ENCODE peak calls at places on chromosome 6, in seven cellular contexts. R is right cardiac atrium; G is OCI-LY7; A is naive thymus-derived CD4-positive, alpha-beta T cell; P is astrocyte; T is CD4-positive, alpha-beta memory T cell; I is HepG2. C is an unnamed sample. For H3K4me1, the result is how much of the 10 kb centered on the place peaks cover.

GRCh38 chr6:45900808-45901752 is 114.6 kb downstream of the CLIC5 start:
- DNase-seq in R (no peak), G (no peak), A (no peak), P (peak), T (no peak), I (no peak), C (no peak)

GRCh38 chr6:121615493-121615892 is 180.0 kb downstream of the GJA1 start:
- DNase-seq in R (no peak), G (no peak), A (no peak), P (no peak), T (no peak), I (no peak), C (no peak)

GRCh38 chr6:38713812-38714211 is 1.3 kb upstream of the DNAH8 start:
- DNase-seq in R (no peak), G (no peak), A (no peak), P (no peak), T (peak), I (no peak), C (no peak)

GRCh38 chr6:163387317-163387716 is 27.2 kb upstream of the QKI start:
- DNase-seq in R (no peak), G (no peak), A (no peak), P (no peak), T (no peak), I (no peak), C (no peak)

GRCh38 chr6:89776583-89777233 is 42.9 kb downstream of the MDN1 start:
- DNase-seq in R (no peak), G (no peak), A (no peak), P (no peak), T (no peak), I (peak), C (no peak)

GRCh38 chr6:73860303-73860702 is 164.3 kb downstream of the CD109 start:
- DNase-seq in R (no peak), G (no peak), A (no peak), P (no peak), T (no peak), I (no peak), C (no peak)

GRCh38 chr6:96212076-96212475 is 196.3 kb downstream of the FUT9 start:
- DNase-seq in R (no peak), G (no peak), A (no peak), P (no peak), T (no peak), I (no peak), C (no peak)

GRCh38 chr6:73031094-73031782 is 194.1 kb downstream of the KHDC1L start:
- DNase-seq in R (no peak), G (no peak), A (no peak), P (no peak), T (no peak), I (no peak), C (no peak)

GRCh38 chr6:152701081-152701862 is 3.6 kb downstream of the MYCT1 start:
- DNase-seq in R (no peak), G (peak), A (no peak), P (peak), T (no peak), I (no peak), C (no peak)

GRCh38 chr6:102553214-102553613 is 1159.7 kb downstream of the GRIK2 start:
- DNase-seq in R (no peak), G (no peak), A (no peak), P (no peak), T (no peak), I (no peak), C (no peak)

GRCh38 chr6:111687652-111688051 is 82.0 kb upstream of the TRAF3IP2 start:
- DNase-seq in R (no peak), G (no peak), A (no peak), P (no peak), T (no peak), I (no peak), C (no peak)

GRCh38 chr6:43171284-43172126 is 436 bp downstream of the SRF start:
- DNase-seq in R (peak), G (peak), A (no peak), P (no peak), T (peak), I (no peak), C (no peak)

GRCh38 chr6:170285482-170285881 is 5.4 kb downstream of the DLL1 start:
- DNase-seq in R (no peak), G (no peak), A (no peak), P (no peak), T (no peak), I (no peak), C (no peak)

GRCh38 chr6:91613481-91613880 is 1026.6 kb upstream of the MAP3K7 start:
- DNase-seq in R (no peak), G (no peak), A (no peak), P (no peak), T (no peak), I (no peak), C (no peak)

GRCh38 chr6:56359201-56359899 is 112.0 kb upstream of the COL21A1 start:
- DNase-seq in R (peak), G (peak), A (peak), P (peak), T (peak), I (peak), C (no peak)

GRCh38 chr6:167093922-167094432 is 28.9 kb upstream of the CCR6 start:
- DNase-seq in R (no peak), G (no peak), A (peak), P (no peak), T (peak), I (no peak), C (no peak)

GRCh38 chr6:13677878-13678254 is 33.8 kb downstream of the RANBP9 start:
- DNase-seq in R (no peak), G (no peak), A (no peak), P (no peak), T (no peak), I (peak), C (no peak)

GRCh38 chr6:108009894-108010293 is 51.9 kb upstream of the SEC63 start:
- DNase-seq in R (no peak), G (no peak), A (no peak), P (no peak), T (no peak), I (no peak), C (no peak)

GRCh38 chr6:140480852-140481251 is 1106.4 kb upstream of the CITED2 start:
- DNase-seq in R (no peak), G (no peak), A (no peak), P (peak), T (no peak), I (no peak), C (peak)

GRCh38 chr6:42104095-42104806 is 38.2 kb downstream of the C6orf132 start:
- DNase-seq in R (peak), G (peak), A (peak), P (no peak), T (peak), I (peak), C (peak)

GRCh38 chr6:46655803-46656202 is 3.0 kb downstream of the SLC25A27 start:
- DNase-seq in R (no peak), G (peak), A (no peak), P (no peak), T (no peak), I (peak), C (no peak)

GRCh38 chr6:26445934-26446667 is 5.8 kb downstream of the BTN3A3 start:
- DNase-seq in R (no peak), G (no peak), A (no peak), P (no peak), T (peak), I (no peak), C (no peak)

GRCh38 chr6:95596021-95596420 is 18.7 kb downstream of the MANEA start:
- DNase-seq in R (no peak), G (no peak), A (no peak), P (no peak), T (no peak), I (no peak), C (no peak)

GRCh38 chr6:131923356-131923755 is 27.8 kb downstream of the CCN2 start:
- DNase-seq in R (peak), G (peak), A (peak), P (peak), T (peak), I (peak), C (peak)

GRCh38 chr6:113511100-113511499 is 346.0 kb upstream of the MARCKS start:
- DNase-seq in R (no peak), G (no peak), A (no peak), P (no peak), T (no peak), I (no peak), C (no peak)

GRCh38 chr6:21595265-21595950 is 1.9 kb downstream of the SOX4 start:
- DNase-seq in R (peak), G (peak), A (peak), P (no peak), T (peak), I (no peak), C (peak)

GRCh38 chr6:153129873-153130514 is 1.1 kb downstream of the RGS17 start:
- DNase-seq in R (no peak), G (no peak), A (no peak), P (no peak), T (no peak), I (no peak), C (no peak)

GRCh38 chr6:151242420-151242841 is 2.7 kb downstream of the AKAP12 start:
- DNase-seq in R (no peak), G (no peak), A (no peak), P (peak), T (no peak), I (no peak), C (no peak)

GRCh38 chr6:161557333-161558107 is 283.7 kb upstream of the AGPAT4 start:
- DNase-seq in R (no peak), G (peak), A (no peak), P (no peak), T (no peak), I (no peak), C (no peak)

GRCh38 chr6:21500314-21500713 is 93.2 kb upstream of the SOX4 start:
- DNase-seq in R (no peak), G (no peak), A (no peak), P (peak), T (no peak), I (no peak), C (no peak)

GRCh38 chr6:160391419-160392116 is 43.4 kb downstream of the SLC22A3 start:
- DNase-seq in R (no peak), G (no peak), A (no peak), P (peak), T (no peak), I (peak), C (no peak)

GRCh38 chr6:54085526-54085925 is 25.7 kb upstream of the MLIP start:
- DNase-seq in R (peak), G (no peak), A (no peak), P (peak), T (no peak), I (no peak), C (no peak)

GRCh38 chr6:89026151-89026550 is 54.4 kb upstream of the PNRC1 start:
- DNase-seq in R (no peak), G (no peak), A (no peak), P (no peak), T (no peak), I (no peak), C (no peak)

GRCh38 chr6:56850618-56851017 is 104.3 kb upstream of the BEND6 start:
- DNase-seq in R (no peak), G (no peak), A (no peak), P (no peak), T (no peak), I (no peak), C (no peak)

GRCh38 chr6:42279144-42279781 is 61.6 kb upstream of the MRPS10 start:
- DNase-seq in R (peak), G (peak), A (peak), P (peak), T (peak), I (no peak), C (no peak)

DNA sequence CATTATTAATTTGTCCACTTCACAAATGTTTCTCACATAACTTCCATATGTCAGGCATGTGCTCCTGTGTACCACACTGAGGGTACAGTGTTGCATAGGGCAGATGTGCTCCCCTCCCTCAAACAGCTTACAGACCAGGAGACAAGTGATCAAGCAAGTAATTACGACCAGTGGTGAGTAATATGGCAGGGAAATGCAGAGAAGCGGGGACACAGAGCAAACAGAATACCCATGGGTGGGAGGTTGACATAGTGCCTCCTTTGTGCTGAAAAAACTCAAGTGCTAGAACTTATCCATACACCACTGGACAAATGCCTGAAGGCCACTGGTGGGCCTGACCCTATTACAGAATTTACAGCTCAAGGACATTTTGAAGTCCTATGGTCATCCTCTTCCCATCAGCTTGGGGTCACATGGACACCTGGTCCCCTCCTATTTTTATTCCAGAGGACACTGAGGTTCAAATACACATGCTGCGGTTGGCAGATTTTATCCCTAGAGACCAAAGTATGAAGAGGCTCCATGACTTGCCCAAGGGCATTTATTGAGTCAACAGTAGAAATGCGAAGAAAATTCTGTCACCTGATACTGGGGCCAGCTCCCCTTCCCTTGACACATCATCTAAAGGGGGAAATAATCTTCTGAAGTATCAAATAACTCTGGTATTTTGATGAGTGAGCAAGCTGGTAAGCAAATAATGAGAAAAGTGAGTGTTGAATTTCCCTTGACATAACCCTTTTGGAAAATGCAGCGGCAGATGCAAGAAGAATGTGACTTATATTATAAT is 116.6 kb downstream of the QRSL1 start:
- DNase-seq in R (no peak), G (no peak), A (no peak), P (no peak), T (no peak), I (peak), C (no peak)
- H3K4me1 ChIP-seq in R (under half), G (under half), A (under half), P (under half), T (under half), I (half or more), C (under half)

DNA sequence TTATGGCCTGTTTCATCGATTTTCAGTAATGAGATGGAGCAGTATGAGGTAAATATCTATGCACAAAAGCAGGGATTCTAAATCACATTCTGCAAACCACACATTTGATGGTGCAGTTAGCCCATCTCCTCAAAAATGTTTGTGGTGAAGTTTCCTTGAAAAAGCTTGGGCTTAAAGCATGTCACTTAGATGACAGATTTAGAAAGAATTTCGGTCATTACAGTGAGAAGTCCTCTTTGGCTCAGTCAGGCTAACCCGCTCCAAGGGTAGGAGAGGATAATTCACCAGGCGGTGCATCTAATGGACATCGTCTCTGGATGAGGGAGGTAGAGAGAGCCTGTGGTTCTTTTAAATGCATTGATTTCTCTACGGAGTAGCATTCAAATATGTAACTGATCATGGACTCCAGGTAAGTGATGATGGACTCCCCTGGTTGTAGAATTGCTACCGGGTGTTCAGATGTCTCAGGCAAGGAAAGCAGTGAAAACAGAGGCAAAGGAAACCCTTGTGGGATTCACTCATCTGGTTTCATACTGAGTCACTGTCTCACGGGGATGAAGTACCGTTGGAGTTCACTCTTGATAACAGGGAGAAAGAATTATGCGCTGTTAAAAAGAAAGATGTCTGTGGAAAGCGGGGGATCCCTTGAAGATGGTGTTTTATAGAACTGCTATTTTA is 65.3 kb downstream of the AIG1 start:
- DNase-seq in R (no peak), G (no peak), A (no peak), P (peak), T (no peak), I (no peak), C (no peak)
- H3K4me3 ChIP-seq in R (no peak), G (no peak), A (no peak), P (peak), T (no peak), I (no peak), C (no peak)

GRCh38 chr6:143546599-143546998 is 35.1 kb upstream of the FUCA2 start:
- DNase-seq in R (no peak), G (no peak), A (no peak), P (no peak), T (no peak), I (no peak), C (no peak)
- H3K4me1 ChIP-seq in R (under half), G (under half), A (under half), P (under half), T (half or more), I (under half), C (under half)

DNA sequence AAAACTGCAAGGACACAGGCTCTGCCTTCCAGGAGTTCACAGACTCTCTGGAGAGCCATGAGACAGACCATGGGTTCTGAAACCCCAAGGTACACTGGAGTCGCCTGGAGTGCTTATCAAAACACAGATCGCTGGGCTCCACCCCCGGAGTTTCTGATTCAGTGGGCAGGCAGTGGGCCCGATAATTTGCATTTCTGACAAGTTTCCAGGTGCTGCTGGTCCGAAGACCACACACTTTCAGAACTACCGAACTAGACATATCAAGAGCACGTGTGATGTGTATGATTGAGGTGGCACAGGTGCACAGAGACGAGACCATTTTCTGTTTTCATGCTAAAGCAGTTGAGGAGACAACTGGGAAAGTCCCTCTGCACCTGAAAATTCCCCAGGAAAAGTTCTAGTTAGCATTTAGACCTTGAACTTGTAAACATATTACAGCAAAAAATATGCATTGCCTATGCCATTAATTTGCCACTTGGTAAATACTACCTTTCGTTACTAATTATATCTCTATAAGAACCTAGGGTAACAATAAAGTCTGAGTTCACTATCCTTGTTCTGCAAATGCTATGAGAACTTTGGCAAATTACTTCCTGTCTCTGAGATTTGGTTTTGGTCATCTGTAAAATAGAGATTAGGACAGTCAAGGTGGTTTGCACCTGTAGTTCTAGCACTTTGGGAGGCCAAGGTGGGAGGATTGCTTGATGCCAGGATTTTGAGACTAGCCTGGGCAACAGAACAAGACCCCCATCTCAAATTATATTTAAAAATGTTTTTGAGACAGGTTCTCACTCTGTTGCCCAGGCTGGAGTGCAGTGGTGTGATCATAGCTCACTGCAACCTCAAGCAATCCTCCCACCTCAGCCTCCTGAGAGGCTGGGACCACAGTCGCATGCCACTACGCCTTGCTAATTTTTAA is 14.3 kb upstream of the PIM1 start:
- DNase-seq in R (no peak), G (peak), A (no peak), P (peak), T (peak), I (no peak), C (no peak)
- H3K4me3 ChIP-seq in R (no peak), G (peak), A (no peak), P (no peak), T (no peak), I (peak), C (no peak)

DNA sequence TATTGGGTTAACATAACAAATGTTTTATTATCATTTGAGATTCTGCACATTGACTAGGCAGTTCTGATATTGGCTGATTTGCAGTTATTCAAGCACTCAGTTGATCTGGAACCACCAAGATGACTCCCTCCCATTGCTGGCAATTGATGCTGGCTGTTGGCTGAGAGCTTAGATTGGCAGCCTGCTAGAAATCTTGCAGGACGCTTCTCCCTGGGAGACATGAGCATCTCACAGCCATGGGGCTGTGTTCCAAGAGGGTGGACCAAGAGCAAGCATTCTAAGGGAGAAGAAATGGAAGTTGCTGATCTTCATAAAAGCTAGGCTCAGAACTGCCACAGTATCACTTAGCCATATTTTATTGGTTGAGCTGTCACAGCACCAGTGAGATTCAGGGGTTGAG is 233.5 kb upstream of the ID4 start:
- DNase-seq in R (peak), G (no peak), A (no peak), P (no peak), T (no peak), I (no peak), C (peak)
- H3K4me1 ChIP-seq in R (under half), G (under half), A (under half), P (under half), T (under half), I (under half), C (under half)

GRCh38 chr6:156599977-156600647 is 177.1 kb upstream of the ARID1B start:
- DNase-seq in R (no peak), G (no peak), A (no peak), P (no peak), T (no peak), I (no peak), C (no peak)

GRCh38 chr6:156600678-156601077 is 176.5 kb upstream of the ARID1B start:
- DNase-seq in R (no peak), G (no peak), A (no peak), P (no peak), T (no peak), I (no peak), C (no peak)

GRCh38 chr6:156597130-156597529 is 180.0 kb upstream of the ARID1B start:
- DNase-seq in R (no peak), G (no peak), A (no peak), P (no peak), T (no peak), I (no peak), C (no peak)

GRCh38 chr6:156599367-156599766 is 177.8 kb upstream of the ARID1B start:
- DNase-seq in R (no peak), G (no peak), A (no peak), P (no peak), T (no peak), I (no peak), C (no peak)

DNA sequence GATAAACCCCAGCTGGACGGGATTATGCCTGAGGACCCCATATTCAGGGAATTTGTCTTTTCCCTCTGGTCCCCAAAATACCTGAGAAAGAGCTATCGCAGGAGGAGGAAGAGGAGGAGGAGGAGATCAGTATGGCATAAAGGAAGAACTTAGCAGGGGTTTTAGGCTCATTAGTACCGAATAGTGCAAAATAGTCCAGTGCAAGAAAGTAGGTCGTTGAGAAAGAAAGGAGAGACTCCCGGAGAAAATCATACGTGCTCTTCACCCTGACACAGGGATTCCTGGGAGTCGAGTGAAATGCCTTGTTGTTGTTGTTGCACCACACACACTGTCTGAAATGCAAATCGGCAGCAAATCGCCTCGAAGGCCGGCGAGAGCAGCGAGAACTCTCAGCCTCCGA is 178.9 kb upstream of the ARID1B start:
- DNase-seq in R (no peak), G (no peak), A (no peak), P (no peak), T (no peak), I (no peak), C (no peak)
- H3K4me3 ChIP-seq in R (no peak), G (no peak), A (no peak), P (no peak), T (no peak), I (no peak), C (no peak)

C was measured in left ventricle myocardium inferior.